ENCODE peak calls at places on chromosomes 5 and 9, in seven cellular contexts. X, V, U, C, P, Z and T are unnamed samples.

GRCh38 chr5:119435436-119436132 is 16.7 kb upstream of the HSD17B4 start:
- DNase-seq in P (peak; percentile 76), U (no peak), C (peak; percentile 51), V (peak; percentile 61), X (peak; percentile 57), Z (no peak), T (no peak)

GRCh38 chr9:12659220-12659619 is 34.0 kb upstream of the TYRP1 start:
- DNase-seq in V (no peak), Z (no peak), P (no peak), C (no peak), U (no peak), X (no peak), T (no peak)

GRCh38 chr9:93599571-93600403 is 23.4 kb downstream of the PHF2 start:
- DNase-seq in V (no peak), P (peak; percentile 15), U (no peak), X (no peak), C (no peak), Z (no peak), T (no peak)

GRCh38 chr5:102807878-102808502 is 52.9 kb downstream of the PAM start:
- DNase-seq in U (peak; percentile 88), Z (no peak), P (no peak), V (no peak), X (peak; percentile 27), C (no peak), T (no peak)

GRCh38 chr5:79020861-79021561 is 35.9 kb upstream of the ARSB start:
- DNase-seq in V (peak; percentile 57), P (no peak), Z (peak; percentile 35), C (peak; percentile 4), X (peak; percentile 61), U (peak; percentile 13), T (peak; percentile 34)

GRCh38 chr5:120405291-120405864 is 58.7 kb upstream of the PRR16 start:
- DNase-seq in X (no peak), V (no peak), C (no peak), U (no peak), P (no peak), Z (peak; percentile 52), T (peak; percentile 57)

GRCh38 chr5:171681667-171682066 is 104.0 kb upstream of the SMIM23 start:
- DNase-seq in U (no peak), V (no peak), C (no peak), Z (no peak), X (no peak), P (no peak), T (no peak)

GRCh38 chr5:177188775-177189174 is 55.2 kb downstream of the NSD1 start:
- DNase-seq in Z (no peak), U (no peak), P (no peak), X (no peak), V (no peak), C (no peak), T (no peak)

GRCh38 chr5:10896016-10896415 is 135.0 kb upstream of the DAP start:
- DNase-seq in X (no peak), V (no peak), Z (no peak), U (no peak), P (no peak), C (no peak), T (no peak)

GRCh38 chr5:129973716-129974426 is 69.6 kb downstream of the CHSY3 start:
- DNase-seq in X (no peak), V (no peak), P (no peak), U (no peak), Z (no peak), C (no peak), T (no peak)

GRCh38 chr9:73824671-73825070 is 672.5 kb upstream of the RORB start:
- DNase-seq in P (no peak), C (no peak), X (peak; percentile 20), U (no peak), Z (no peak), V (no peak), T (no peak)

GRCh38 chr5:81505672-81506071 is 111.7 kb upstream of the ACOT12 start:
- DNase-seq in C (no peak), U (no peak), P (no peak), V (no peak), Z (no peak), X (no peak), T (no peak)

GRCh38 chr5:129074903-129075302 is 19.6 kb upstream of the ISOC1 start:
- DNase-seq in C (no peak), P (no peak), U (no peak), Z (no peak), V (no peak), X (no peak), T (no peak)

GRCh38 chr9:132486706-132487350 is 76.8 kb downstream of the CFAP77 start:
- DNase-seq in C (peak; percentile 14), X (peak; percentile 67), Z (no peak), P (peak; percentile 67), U (no peak), V (no peak), T (no peak)

GRCh38 chr5:147971472-147971871 is 65.1 kb upstream of the C5orf46 start:
- DNase-seq in U (no peak), P (no peak), Z (no peak), C (no peak), V (no peak), X (no peak), T (no peak)

GRCh38 chr5:22108545-22108944 is 744.6 kb downstream of the CDH12 start:
- DNase-seq in Z (no peak), X (no peak), P (no peak), C (no peak), U (no peak), V (no peak), T (no peak)

GRCh38 chr5:145925353-145925752 is 11.0 kb upstream of the SH3RF2 start:
- DNase-seq in C (no peak), V (no peak), Z (peak; percentile 84), X (no peak), U (no peak), P (no peak), T (peak; percentile 88)

GRCh38 chr5:126812199-126812570 is 35.2 kb downstream of the LMNB1 start:
- DNase-seq in V (no peak), U (no peak), Z (no peak), X (no peak), C (no peak), P (no peak), T (no peak)

GRCh38 chr9:115115924-115116323 is 2.0 kb downstream of the TNC start:
- DNase-seq in X (no peak), Z (no peak), U (no peak), V (no peak), C (no peak), P (no peak), T (no peak)

GRCh38 chr9:70113403-70114022 is 69.9 kb downstream of the MAMDC2 start:
- DNase-seq in U (peak; percentile 70), Z (no peak), C (no peak), X (peak; percentile 67), P (no peak), V (peak; percentile 68), T (no peak)

GRCh38 chr9:120970249-120970648 is 43.7 kb upstream of the TRAF1 start:
- DNase-seq in P (no peak), Z (no peak), X (no peak), V (no peak), C (no peak), U (no peak), T (no peak)

GRCh38 chr9:84711936-84712335 is 42.4 kb downstream of the NTRK2 start:
- DNase-seq in C (no peak), U (peak; percentile 77), V (peak; percentile 55), P (no peak), Z (no peak), X (no peak), T (peak; percentile 2)

GRCh38 chr9:89532478-89532877 is 34.6 kb upstream of the SEMA4D start:
- DNase-seq in C (no peak), P (no peak), V (no peak), U (no peak), X (no peak), Z (no peak), T (no peak)

GRCh38 chr5:68458416-68458815 is 242.9 kb downstream of the PIK3R1 start:
- DNase-seq in X (no peak), V (no peak), P (peak; percentile 38), U (no peak), C (no peak), Z (no peak), T (no peak)